ENCODE peak calls at places on chromosome 15, in eight cellular contexts. T, H, M, Q, D, R, O and L are unnamed samples.

GRCh38 chr15:98150084-98150483 is 189.6 kb downstream of the ARRDC4 start:
- DNase-seq in O (no peak), Q (no peak), T (no peak), D (no peak), H (no peak), R (no peak), M (no peak), L (no peak)

GRCh38 chr15:68681836-68682235 is 103.0 kb downstream of the CORO2B start:
- DNase-seq in H (no peak), M (no peak), T (no peak), Q (peak), R (no peak), D (no peak), O (no peak), L (no peak)

GRCh38 chr15:73694419-73694818 is 10.2 kb downstream of the CD276 start:
- DNase-seq in T (no peak), Q (no peak), D (no peak), M (no peak), O (no peak), R (no peak), H (no peak), L (no peak)

GRCh38 chr15:99454941-99455795 is 110.6 kb upstream of the MEF2A start:
- DNase-seq in M (peak), H (no peak), Q (peak), T (peak), R (no peak), D (no peak), O (peak), L (peak)

GRCh38 chr15:98493966-98494511 is 154.3 kb upstream of the IGF1R start:
- DNase-seq in M (no peak), Q (no peak), O (no peak), D (no peak), T (no peak), H (no peak), R (no peak), L (no peak)

GRCh38 chr15:101568304-101568703 is 78.8 kb upstream of the PCSK6 start:
- DNase-seq in R (no peak), T (no peak), H (no peak), D (no peak), Q (no peak), O (no peak), M (no peak), L (no peak)

GRCh38 chr15:79896634-79897379 is at the start of gene MTHFS:
- DNase-seq in R (peak), D (peak), M (peak), T (peak), O (peak), Q (peak), H (peak), L (peak)

GRCh38 chr15:34644061-34644460 is 60.6 kb upstream of the GOLGA8B start:
- DNase-seq in T (no peak), O (no peak), D (no peak), M (no peak), Q (no peak), H (no peak), R (no peak), L (peak)

GRCh38 chr15:27776501-27776900 is 322.6 kb downstream of the OCA2 start:
- DNase-seq in H (no peak), O (no peak), D (no peak), T (no peak), Q (no peak), R (no peak), M (no peak), L (no peak)

GRCh38 chr15:77025471-77025901 is 30.6 kb downstream of the PSTPIP1 start:
- DNase-seq in T (peak), O (no peak), D (no peak), M (no peak), H (no peak), Q (peak), R (no peak), L (no peak)

GRCh38 chr15:101056366-101057334 is 137.5 kb downstream of the LRRK1 start:
- DNase-seq in H (no peak), Q (no peak), M (no peak), O (no peak), T (no peak), D (no peak), R (no peak), L (no peak)

GRCh38 chr15:35181538-35181937 is 96.4 kb upstream of the NANOGP8 start:
- DNase-seq in T (no peak), O (no peak), D (no peak), M (no peak), Q (no peak), R (no peak), H (no peak), L (no peak)

GRCh38 chr15:41730543-41730942 is 43.7 kb upstream of the MAPKBP1 start:
- DNase-seq in O (no peak), Q (no peak), M (peak), R (no peak), T (no peak), H (no peak), D (no peak), L (no peak)

GRCh38 chr15:70248116-70249025 is 150.7 kb upstream of the TLE3 start:
- DNase-seq in R (no peak), M (no peak), Q (peak), H (no peak), O (no peak), T (no peak), D (no peak), L (no peak)

GRCh38 chr15:29978411-29979382 is 104.1 kb upstream of the GOLGA8J start:
- DNase-seq in R (no peak), D (no peak), H (no peak), Q (no peak), T (no peak), M (no peak), O (no peak), L (no peak)

GRCh38 chr15:77099741-77100463 is 29.0 kb upstream of the TSPAN3 start:
- DNase-seq in M (no peak), H (no peak), O (no peak), Q (no peak), R (no peak), D (no peak), T (no peak), L (no peak)

GRCh38 chr15:65993226-65993625 is 123.9 kb downstream of the RAB11A start:
- DNase-seq in T (no peak), Q (no peak), M (no peak), O (no peak), R (no peak), H (no peak), D (no peak), L (no peak)

GRCh38 chr15:88985547-88986393 is 72.6 kb upstream of the MFGE8 start:
- DNase-seq in D (no peak), M (no peak), T (no peak), Q (no peak), O (no peak), H (no peak), R (no peak), L (no peak)

GRCh38 chr15:65935391-65935790 is 66.1 kb downstream of the RAB11A start:
- DNase-seq in R (no peak), Q (no peak), O (no peak), H (no peak), M (no peak), T (no peak), D (no peak), L (no peak)

GRCh38 chr15:41281236-41281635 is 50.2 kb downstream of the CHP1 start:
- DNase-seq in R (no peak), H (no peak), O (no peak), M (no peak), D (no peak), T (no peak), Q (no peak), L (peak)